ENCODE peak calls at places on chromosomes 12 and 14, in seven cellular contexts. B is Right ventricle myocardium superior, I is PC-3, R is NB4, A is glomerular endothelial cell, D is Kasumi-1, L is heart left ventricle. M is an unnamed sample.

GRCh38 chr12:77104792-77105191 is 39.4 kb upstream of the E2F7 start:
- DNase-seq in I (peak; percentile 31), L (no peak), A (no peak), D (no peak), B (no peak), R (no peak), M (no peak)

GRCh38 chr12:132559652-132560420 is 50.5 kb downstream of the LRCOL1 start:
- DNase-seq in D (peak; percentile 11), R (peak; percentile 87), L (peak; percentile 47), I (peak; percentile 73), B (peak; percentile 51), A (no peak), M (peak; percentile 14)

GRCh38 chr12:107610030-107610859 is 75.4 kb upstream of the PWP1 start:
- DNase-seq in I (peak; percentile 58), L (no peak), D (peak; percentile 62), R (peak; percentile 61), A (no peak), B (no peak), M (no peak)

GRCh38 chr12:25889185-25889584 is 69.3 kb upstream of the RASSF8 start:
- DNase-seq in L (no peak), D (no peak), B (no peak), A (no peak), I (no peak), R (no peak), M (no peak)

GRCh38 chr12:74441872-74442271 is 95.8 kb upstream of the ATXN7L3B start:
- DNase-seq in L (no peak), A (no peak), D (no peak), R (no peak), B (no peak), I (no peak), M (no peak)

GRCh38 chr12:34291426-34291901 is 269.2 kb downstream of the ALG10 start:
- DNase-seq in I (no peak), D (no peak), R (no peak), B (no peak), L (no peak), A (no peak), M (no peak)

GRCh38 chr12:97435153-97435552 is 27.5 kb upstream of the RMST start:
- DNase-seq in A (no peak), D (no peak), I (no peak), B (no peak), R (no peak), L (no peak), M (no peak)

GRCh38 chr12:48118491-48118890 is 673 bp upstream of the PFKM start:
- DNase-seq in A (no peak), B (no peak), L (no peak), R (no peak), D (no peak), I (peak; percentile 15), M (no peak)

GRCh38 chr12:57019983-57020719 is 3.8 kb upstream of the TAC3 start:
- DNase-seq in B (no peak), D (no peak), A (no peak), L (no peak), I (peak; percentile 42), R (no peak), M (peak; percentile 17)

GRCh38 chr12:43696154-43696553 is 62.4 kb downstream of the PUS7L start:
- DNase-seq in R (no peak), I (no peak), B (no peak), A (no peak), D (no peak), L (no peak), M (no peak)

GRCh38 chr14:52112336-52113018 is 43.6 kb upstream of the NID2 start:
- DNase-seq in L (no peak), R (no peak), D (no peak), B (no peak), A (no peak), I (peak; percentile 91), M (no peak)

GRCh38 chr14:20855652-20856291 is 35.4 kb upstream of the RNASE3 start:
- DNase-seq in D (peak; percentile 95), A (peak; percentile 64), B (peak; percentile 48), L (peak; percentile 55), R (peak; percentile 80), I (peak; percentile 87), M (peak; percentile 79)

GRCh38 chr12:116697305-116698130 is 40.4 kb downstream of the SPRING1 start:
- DNase-seq in B (peak; percentile 54), L (no peak), I (peak; percentile 58), R (peak; percentile 68), D (peak; percentile 13), A (no peak), M (peak; percentile 31)

GRCh38 chr14:29759521-29760340 is 167.9 kb downstream of the PRKD1 start:
- DNase-seq in L (no peak), B (no peak), I (no peak), D (no peak), A (no peak), R (no peak), M (no peak)

GRCh38 chr12:30795660-30796507 is 41.1 kb upstream of the CAPRIN2 start:
- DNase-seq in R (peak; percentile 93), B (peak; percentile 71), L (peak; percentile 64), I (peak; percentile 77), D (no peak), A (no peak), M (no peak)

GRCh38 chr14:59570122-59570521 is 6.5 kb downstream of the CCDC175 start:
- DNase-seq in A (no peak), R (peak; percentile 33), D (peak; percentile 51), L (no peak), I (peak; percentile 65), B (no peak), M (peak; percentile 31)

GRCh38 chr12:19322376-19322775 is 116.9 kb upstream of the AEBP2 start:
- DNase-seq in D (no peak), A (no peak), R (no peak), I (no peak), B (no peak), L (no peak), M (no peak)

GRCh38 chr12:99009654-99010296 is 364.7 kb downstream of the APAF1 start:
- DNase-seq in A (no peak), B (no peak), D (no peak), I (no peak), R (no peak), L (no peak), M (no peak)

GRCh38 chr12:76123301-76124212 is 39.1 kb upstream of the NAP1L1 start:
- DNase-seq in D (no peak), A (peak; percentile 57), B (no peak), I (peak; percentile 69), R (no peak), L (no peak), M (no peak)

GRCh38 chr12:128015276-128015675 is 251.7 kb upstream of the TMEM132C start:
- DNase-seq in A (no peak), I (no peak), R (no peak), B (no peak), D (no peak), L (no peak), M (no peak)

GRCh38 chr14:88840926-88841325 is 16.5 kb downstream of the TTC8 start:
- DNase-seq in A (no peak), B (no peak), R (no peak), L (no peak), I (no peak), D (no peak), M (no peak)

GRCh38 chr12:54420766-54421144 is 1.7 kb upstream of the ITGA5 start:
- DNase-seq in B (no peak), L (no peak), R (peak; percentile 81), A (no peak), D (peak; percentile 83), I (no peak), M (peak; percentile 34)

GRCh38 chr14:80095623-80096022 is 115.7 kb downstream of the DIO2 start:
- DNase-seq in R (no peak), L (no peak), B (no peak), A (no peak), D (no peak), I (peak; percentile 95), M (no peak)

GRCh38 chr12:55443776-55444175 is at the start of gene OR6C2:
- DNase-seq in A (no peak), B (no peak), D (no peak), R (no peak), L (no peak), I (no peak), M (no peak)

GRCh38 chr14:65226824-65227604 is 124.7 kb upstream of the MAX start:
- DNase-seq in B (no peak), L (no peak), I (peak; percentile 94), D (no peak), A (no peak), R (no peak), M (no peak)

GRCh38 chr12:42510823-42511222 is 78.7 kb downstream of the PRICKLE1 start:
- DNase-seq in B (no peak), A (no peak), D (no peak), I (no peak), L (no peak), R (no peak), M (no peak)

GRCh38 chr12:42299392-42300308 is 26.2 kb downstream of the ZCRB1 start:
- DNase-seq in B (no peak), R (peak; percentile 35), L (no peak), D (peak; percentile 35), A (no peak), I (peak; percentile 30), M (peak; percentile 75)

GRCh38 chr14:99476864-99477263 is 3.8 kb downstream of the SETD3 start:
- DNase-seq in B (no peak), A (no peak), I (peak; percentile 31), L (no peak), R (peak; percentile 70), D (peak; percentile 59), M (peak; percentile 79)